ENCODE peak calls at places on chromosomes 5 and 9, in five cellular contexts. O is K562, F is HepG2, X is WTC11, R is H1. K is an unnamed sample.

GRCh38 chr5:56026863-56027300 is 32.1 kb upstream of the IL6ST start:
- DNase-seq in X (no peak), O (no peak), R (no peak), F (no peak), K (peak; percentile 89)

GRCh38 chr5:143516249-143516648 is 112.8 kb upstream of the NR3C1 start:
- DNase-seq in F (no peak), R (no peak), X (no peak), O (no peak), K (no peak)

GRCh38 chr9:114769664-114770063 is 36.2 kb downstream of the TNFSF15 start:
- DNase-seq in F (no peak), X (no peak), R (no peak), O (no peak), K (no peak)

GRCh38 chr5:57725628-57726504 is 243.3 kb upstream of the ACTBL2 start:
- DNase-seq in X (no peak), O (no peak), F (no peak), R (no peak), K (no peak)

GRCh38 chr5:74099538-74099937 is 473.5 kb downstream of the ARHGEF28 start:
- DNase-seq in O (no peak), F (no peak), R (no peak), X (no peak), K (no peak)

GRCh38 chr5:113132579-113132978 is 156.0 kb downstream of the DCP2 start:
- DNase-seq in F (no peak), R (no peak), X (no peak), O (no peak), K (no peak)

GRCh38 chr9:96619109-96619435 is 571 bp downstream of the CDC14B start:
- DNase-seq in R (no peak), F (no peak), O (no peak), X (no peak), K (no peak)

GRCh38 chr9:105993921-105994715 is 299.8 kb downstream of the TMEM38B start:
- DNase-seq in F (no peak), R (no peak), O (no peak), X (no peak), K (no peak)

DNA sequence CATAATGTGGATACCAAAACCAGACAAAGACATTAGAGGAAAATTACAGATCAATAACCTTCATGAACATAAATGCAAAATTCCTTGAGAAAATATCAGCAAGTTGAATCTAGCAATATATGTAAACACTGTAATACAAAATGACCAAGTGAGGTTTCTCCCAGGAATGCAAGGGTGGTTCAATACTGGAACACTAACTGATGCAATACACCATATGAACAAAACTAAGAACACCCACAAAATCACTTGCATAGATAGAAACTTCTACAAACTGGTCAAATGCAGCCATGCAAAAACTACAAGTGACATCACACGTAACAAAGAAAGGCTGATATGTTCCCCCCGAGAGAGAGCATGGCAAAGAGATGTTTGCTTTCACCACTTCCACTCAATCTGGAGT is 55.6 kb downstream of the NACC2 start:
- DNase-seq in R (no peak), X (no peak), F (no peak), O (no peak), K (no peak)
- TF ChIP-seq ATF3 in R (no peak), X (no peak), F (no peak), O (no peak), K (no peak)

DNA sequence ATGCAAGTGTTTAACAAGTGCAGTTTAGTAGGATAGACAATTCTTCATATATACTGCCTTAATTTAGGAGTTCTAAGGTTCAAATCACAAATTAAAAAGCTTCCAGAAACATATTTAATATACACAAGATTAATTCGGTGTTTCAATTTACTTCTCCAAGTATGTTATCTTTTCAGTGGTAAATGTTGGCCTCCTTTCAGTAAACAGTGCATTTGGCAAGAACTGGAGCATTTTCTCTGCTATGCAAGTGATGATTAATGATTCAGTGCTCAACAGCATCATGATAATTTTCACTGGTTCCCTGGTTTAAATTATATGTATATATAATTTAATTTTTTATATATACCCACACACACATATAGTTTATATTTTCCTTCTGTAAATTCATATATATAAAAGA is 541.7 kb downstream of the EFNA5 start:
- DNase-seq in F (no peak), O (no peak), X (no peak), R (no peak), K (no peak)
- TF ChIP-seq USF2 in F (no peak), O (no peak), X (no peak), R (no peak), K (no peak)

GRCh38 chr5:135578685-135579341 is at the start of gene CXCL14:
- DNase-seq in O (no peak), R (peak; percentile 68), F (no peak), X (peak; percentile 74), K (no peak)

GRCh38 chr5:135578305-135578684 is 496 bp downstream of the CXCL14 start:
- DNase-seq in X (no peak), F (no peak), R (peak; percentile 54), O (no peak), K (no peak)

GRCh38 chr5:135574493-135574892 is 4.3 kb downstream of the CXCL14 start:
- DNase-seq in F (no peak), X (no peak), R (no peak), O (no peak), K (no peak)

GRCh38 chr5:135577421-135577820 is 1.4 kb downstream of the CXCL14 start:
- DNase-seq in X (no peak), R (no peak), O (no peak), F (no peak), K (no peak)

DNA sequence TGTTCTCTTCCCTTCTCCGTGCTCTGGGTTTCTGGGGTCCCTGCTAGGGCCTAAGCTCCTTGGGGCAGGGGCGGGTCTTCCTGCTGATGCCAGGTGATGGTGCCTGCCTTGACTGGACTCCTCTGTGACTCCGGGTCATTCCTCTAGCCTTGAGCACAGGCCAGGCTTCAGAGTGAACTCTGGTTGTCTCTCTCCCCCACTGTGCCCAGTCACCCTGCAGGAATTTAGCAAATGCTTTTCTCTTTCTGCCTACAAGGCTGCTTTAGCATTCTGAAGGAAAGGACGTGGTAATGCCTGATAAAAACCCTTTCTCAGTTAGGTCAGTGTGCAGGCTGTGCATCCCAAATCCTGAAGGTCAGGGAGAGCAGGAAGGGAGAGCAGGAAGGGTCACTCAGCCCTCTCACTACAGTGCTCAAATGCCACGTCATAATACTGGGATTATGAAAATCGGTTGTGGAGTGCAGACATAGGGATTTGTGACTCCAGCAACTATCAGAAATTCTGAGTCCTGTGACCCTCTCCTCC is 2.7 kb downstream of the CXCL14 start:
- DNase-seq in F (no peak), O (no peak), R (no peak), X (no peak), K (no peak)
- TF ChIP-seq ATF3 in F (no peak), O (no peak), R (no peak), X (no peak), K (no peak)

GRCh38 chr5:89698028-89698427 is 711.5 kb downstream of the CETN3 start:
- DNase-seq in R (no peak), X (no peak), F (no peak), O (no peak), K (no peak)
- TF ChIP-seq USF2 in R (no peak), X (no peak), F (no peak), O (no peak), K (no peak)

GRCh38 chr9:72579880-72580570 is 58.6 kb downstream of the TMC1 start:
- DNase-seq in O (peak; percentile 63), R (no peak), X (no peak), F (no peak), K (no peak)
- TF ChIP-seq ATF3 in O (peak; percentile 60), R (no peak), X (no peak), F (no peak), K (no peak)

DNA sequence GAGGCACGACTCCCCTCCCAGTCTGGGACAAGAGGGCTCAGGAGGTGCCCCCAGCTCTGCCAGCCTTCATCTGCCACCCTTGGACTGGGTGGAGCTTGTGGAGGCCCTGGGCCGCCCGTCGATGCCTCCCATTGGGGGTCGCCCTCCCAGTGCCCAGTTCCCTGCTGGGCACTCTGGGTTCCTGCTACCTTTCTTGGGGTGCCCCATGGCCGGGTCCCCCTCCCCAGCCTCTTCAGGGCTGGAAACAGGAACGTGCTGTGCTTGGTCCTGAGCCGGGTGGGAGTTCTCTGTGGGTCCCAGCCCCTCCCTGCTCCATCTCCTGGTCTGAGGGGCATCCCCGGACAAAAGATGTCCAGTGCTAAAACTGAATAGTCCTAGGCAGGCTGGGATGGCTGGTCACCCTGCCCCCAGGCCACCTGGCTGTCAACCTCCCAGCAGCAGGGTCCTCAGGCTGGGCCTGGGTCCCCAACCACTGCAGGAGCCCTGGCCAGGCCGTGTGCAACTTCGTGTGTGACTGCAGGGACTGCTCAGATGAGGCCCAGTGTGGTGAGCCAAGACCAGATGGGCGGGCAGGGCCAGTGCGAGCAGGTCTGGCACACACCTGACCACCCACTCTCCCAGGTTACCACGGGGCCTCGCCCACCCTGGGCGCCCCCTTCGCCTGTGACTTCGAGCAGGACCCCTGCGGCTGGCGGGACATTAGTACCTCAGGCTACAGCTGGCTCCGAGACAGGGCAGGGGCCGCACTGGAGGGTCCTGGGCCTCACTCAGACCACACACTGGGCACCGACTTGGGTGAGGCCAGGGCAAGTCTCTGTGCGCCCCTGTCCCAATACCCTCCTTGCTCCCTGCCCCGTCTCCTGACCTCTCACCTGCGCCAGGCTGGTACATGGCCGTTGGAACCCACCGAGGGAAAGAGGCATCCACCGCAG is 784 bp downstream of the MAMDC4 start:
- DNase-seq in X (no peak), F (no peak), O (no peak), R (peak; percentile 48), K (no peak)
- TF ChIP-seq USF2 in X (no peak), F (no peak), O (no peak), R (no peak), K (no peak)

K was measured in GM12878.